ENCODE peak calls at places on chromosomes 7 and 10, in seven cellular contexts. K, Y, R, T, A, U and Z are unnamed samples.

GRCh38 chr10:98424308-98425254 is 9.6 kb upstream of the PYROXD2 start:
- DNase-seq in K (no peak), U (no peak), T (peak), A (peak), R (peak), Y (no peak), Z (no peak)

GRCh38 chr10:114735946-114736345 is 77.9 kb upstream of the ABLIM1 start:
- DNase-seq in K (no peak), U (no peak), A (no peak), R (no peak), T (no peak), Y (no peak), Z (no peak)

GRCh38 chr10:24465124-24465874 is 256.4 kb downstream of the KIAA1217 start:
- DNase-seq in Y (no peak), U (peak), R (no peak), A (no peak), T (no peak), K (no peak), Z (no peak)

GRCh38 chr7:135159359-135160087 is 11.0 kb downstream of the CYREN start:
- DNase-seq in R (no peak), K (no peak), Y (no peak), T (no peak), U (no peak), A (no peak), Z (no peak)

GRCh38 chr7:96649981-96650380 is 59.7 kb downstream of the SEM1 start:
- DNase-seq in R (no peak), K (no peak), A (no peak), U (no peak), Y (no peak), T (no peak), Z (no peak)

GRCh38 chr7:67738-68395 is 124.5 kb upstream of the FAM20C start:
- DNase-seq in T (no peak), Y (peak), K (peak), R (peak), A (peak), U (no peak), Z (peak)

GRCh38 chr10:120422459-120422858 is 34.6 kb upstream of the PLPP4 start:
- DNase-seq in A (no peak), T (no peak), Y (no peak), K (no peak), R (no peak), U (no peak), Z (no peak)

GRCh38 chr7:151057038-151057736 is 510 bp downstream of the CDK5 start:
- DNase-seq in R (no peak), Y (no peak), T (no peak), K (no peak), U (no peak), A (no peak), Z (no peak)

GRCh38 chr7:17633099-17633498 is 307.2 kb downstream of the SNX13 start:
- DNase-seq in R (no peak), U (no peak), A (no peak), Y (no peak), K (no peak), T (no peak), Z (no peak)

GRCh38 chr10:33229944-33230267 is 104.6 kb downstream of the NRP1 start:
- DNase-seq in T (no peak), R (no peak), Y (no peak), A (no peak), K (no peak), U (no peak), Z (no peak)

GRCh38 chr10:3361640-3362039 is 189.1 kb upstream of the PITRM1 start:
- DNase-seq in Y (no peak), R (no peak), T (no peak), K (no peak), A (no peak), U (no peak), Z (no peak)

GRCh38 chr10:116169782-116170181 is 103.2 kb downstream of the GFRA1 start:
- DNase-seq in R (no peak), U (no peak), T (no peak), A (no peak), K (no peak), Y (no peak), Z (no peak)

GRCh38 chr7:46071076-46071475 is 150.0 kb upstream of the IGFBP3 start:
- DNase-seq in T (no peak), U (no peak), Y (no peak), K (no peak), R (no peak), A (no peak), Z (no peak)

GRCh38 chr7:77245015-77245755 is 45.6 kb upstream of the FGL2 start:
- DNase-seq in U (no peak), Y (no peak), K (no peak), A (no peak), R (no peak), T (no peak), Z (peak)

GRCh38 chr7:42283553-42283952 is 46.5 kb upstream of the GLI3 start:
- DNase-seq in R (no peak), A (no peak), T (no peak), Y (no peak), U (no peak), K (no peak), Z (no peak)

GRCh38 chr7:130381468-130382312 is 1.4 kb downstream of the CPA1 start:
- DNase-seq in A (peak), K (no peak), Y (no peak), T (no peak), R (peak), U (no peak), Z (no peak)

GRCh38 chr10:92567952-92568600 is 5.8 kb downstream of the IDE start:
- DNase-seq in R (no peak), K (peak), Y (no peak), T (no peak), A (no peak), U (no peak), Z (no peak)

GRCh38 chr7:78171398-78171797 is 372.8 kb downstream of the PHTF2 start:
- DNase-seq in A (no peak), T (no peak), U (no peak), Y (no peak), R (no peak), K (no peak), Z (no peak)

GRCh38 chr7:50869108-50869716 is 86.5 kb upstream of the GRB10 start:
- DNase-seq in R (no peak), A (no peak), Y (no peak), K (no peak), U (no peak), T (no peak), Z (no peak)

GRCh38 chr10:91672021-91672608 is 39.2 kb upstream of the PPP1R3C start:
- DNase-seq in U (no peak), T (no peak), R (peak), A (no peak), K (peak), Y (no peak), Z (no peak)

GRCh38 chr10:73310475-73310874 is 48.2 kb downstream of the CFAP70 start:
- DNase-seq in T (no peak), Y (no peak), K (no peak), R (no peak), U (no peak), A (no peak), Z (no peak)

GRCh38 chr7:159031135-159031701 is 113.4 kb downstream of the VIPR2 start:
- DNase-seq in R (peak), U (no peak), K (peak), A (peak), T (peak), Y (peak), Z (peak)

GRCh38 chr7:112212516-112213036 is 6.1 kb downstream of the ZNF277 start:
- DNase-seq in A (no peak), K (no peak), U (no peak), R (no peak), Y (no peak), T (no peak), Z (no peak)

GRCh38 chr7:156558198-156558597 is 82.4 kb upstream of the RNF32 start:
- DNase-seq in K (no peak), A (no peak), Y (no peak), U (no peak), R (no peak), T (peak), Z (no peak)

GRCh38 chr10:57884965-57885617 is 382.6 kb downstream of the IPMK start:
- DNase-seq in A (no peak), T (no peak), R (no peak), K (no peak), U (no peak), Y (no peak), Z (no peak)

GRCh38 chr10:26627320-26627719 is 70.2 kb upstream of the PDSS1 start:
- DNase-seq in K (no peak), A (no peak), Y (no peak), R (peak), T (no peak), U (no peak), Z (no peak)

GRCh38 chr7:150368884-150369739 is 490 bp downstream of the REPIN1 start:
- DNase-seq in U (peak), K (peak), T (peak), R (peak), A (peak), Y (peak), Z (peak)

GRCh38 chr7:114481995-114482394 is 67.4 kb downstream of the FOXP2 start:
- DNase-seq in Y (no peak), R (no peak), A (no peak), T (no peak), U (no peak), K (no peak), Z (no peak)

GRCh38 chr10:123944661-123945060 is 53.1 kb upstream of the CPXM2 start:
- DNase-seq in T (no peak), K (no peak), R (no peak), Y (no peak), A (no peak), U (no peak), Z (no peak)

GRCh38 chr7:17299477-17299991 is 1.1 kb downstream of the AHR start:
- DNase-seq in T (no peak), Y (no peak), A (no peak), K (no peak), U (peak), R (peak), Z (no peak)

GRCh38 chr10:88186335-88186734 is 322.9 kb downstream of the PTEN start:
- DNase-seq in R (no peak), U (no peak), K (no peak), Y (no peak), T (no peak), A (no peak), Z (no peak)

GRCh38 chr10:72328045-72328828 is 26.5 kb downstream of the DNAJB12 start:
- DNase-seq in U (peak), Y (peak), R (peak), K (peak), T (peak), A (peak), Z (no peak)

GRCh38 chr7:2980406-2981102 is 63.1 kb downstream of the CARD11 start:
- DNase-seq in T (no peak), K (no peak), U (no peak), Y (peak), A (no peak), R (no peak), Z (no peak)

GRCh38 chr10:80333985-80334384 is 22.6 kb downstream of the DYDC1 start:
- DNase-seq in Y (no peak), R (no peak), T (no peak), A (no peak), K (no peak), U (no peak), Z (no peak)

GRCh38 chr10:77081411-77082010 is 556.1 kb downstream of the KCNMA1 start:
- DNase-seq in A (no peak), Y (no peak), T (no peak), R (peak), U (no peak), K (no peak), Z (no peak)

DNA sequence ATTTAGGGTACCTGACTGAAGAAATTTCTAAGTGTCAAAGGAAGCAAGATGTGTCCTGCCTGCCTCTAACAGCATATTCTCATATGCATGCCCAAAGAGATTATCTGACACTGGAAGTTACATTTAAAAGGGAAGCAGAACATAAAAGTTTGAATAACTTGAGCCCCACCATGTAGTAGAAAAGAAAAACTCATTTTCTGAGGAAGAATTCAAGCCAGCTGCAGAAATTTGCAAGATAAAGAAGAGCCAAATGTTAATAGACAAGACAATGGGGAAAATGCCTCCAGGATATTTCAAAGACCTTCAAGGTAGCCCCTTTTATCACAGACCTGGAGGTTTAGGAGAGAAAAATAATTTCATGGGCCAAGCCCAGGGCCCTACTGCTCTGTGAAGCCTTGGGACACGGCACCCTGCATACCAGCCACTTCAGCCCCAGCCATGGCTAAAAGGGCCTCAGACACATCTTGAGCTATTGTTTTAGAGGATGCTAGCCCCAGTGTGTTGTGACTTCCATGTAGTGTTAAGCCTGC is 18.4 kb upstream of the AKR1C1 start:
- DNase-seq in K (no peak), T (no peak), Y (no peak), R (no peak), U (no peak), A (no peak), Z (no peak)
- H3K27ac ChIP-seq in K (no peak), T (no peak), Y (no peak), R (no peak), U (no peak), A (no peak), Z (peak)

DNA sequence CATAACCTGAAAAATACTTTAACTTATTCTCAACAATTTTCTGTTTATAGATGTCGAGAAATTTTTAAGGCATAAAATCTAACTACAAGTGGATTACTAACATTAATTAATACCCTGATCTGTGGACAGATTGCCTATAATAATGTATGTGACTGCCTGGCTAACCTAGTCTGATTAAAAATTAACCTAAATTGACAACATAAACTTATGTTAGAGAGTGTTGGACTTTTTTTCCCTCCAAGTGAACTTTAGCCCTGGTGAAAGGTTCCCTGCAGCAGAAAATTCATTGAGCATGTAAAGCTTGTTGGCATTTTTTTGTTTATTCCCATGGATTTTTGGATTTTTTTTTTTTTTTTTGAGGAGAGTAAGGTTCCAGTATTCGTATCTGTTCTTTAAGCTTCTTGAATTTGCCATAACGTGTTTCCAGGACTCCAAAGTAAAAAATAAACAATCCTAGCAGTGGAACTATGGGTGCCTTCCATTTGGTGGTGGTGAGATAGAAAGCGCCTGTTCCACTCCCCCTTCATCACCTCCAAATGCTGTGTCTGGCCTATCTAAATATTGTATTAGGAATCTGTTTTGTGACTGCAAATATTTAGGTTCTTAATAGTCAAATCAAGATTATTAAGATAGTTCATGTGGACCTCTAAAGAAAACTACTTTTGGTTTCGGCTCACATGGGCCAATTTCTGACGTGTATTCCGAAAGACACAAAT is 36.1 kb downstream of the NET1 start:
- DNase-seq in Y (no peak), K (no peak), U (no peak), R (no peak), T (no peak), A (no peak), Z (no peak)
- H3K27ac ChIP-seq in Y (peak), K (no peak), U (peak), R (no peak), T (peak), A (no peak), Z (no peak)

GRCh38 chr10:14271621-14272020 is 59.1 kb downstream of the FRMD4A start:
- DNase-seq in A (no peak), T (no peak), Y (no peak), R (no peak), K (no peak), U (no peak), Z (no peak)

GRCh38 chr10:14276200-14276599 is 54.5 kb downstream of the FRMD4A start:
- DNase-seq in A (no peak), T (no peak), R (no peak), U (no peak), Y (no peak), K (no peak), Z (no peak)
- H3K27ac ChIP-seq in A (no peak), T (no peak), R (no peak), U (no peak), Y (no peak), K (no peak), Z (no peak)

DNA sequence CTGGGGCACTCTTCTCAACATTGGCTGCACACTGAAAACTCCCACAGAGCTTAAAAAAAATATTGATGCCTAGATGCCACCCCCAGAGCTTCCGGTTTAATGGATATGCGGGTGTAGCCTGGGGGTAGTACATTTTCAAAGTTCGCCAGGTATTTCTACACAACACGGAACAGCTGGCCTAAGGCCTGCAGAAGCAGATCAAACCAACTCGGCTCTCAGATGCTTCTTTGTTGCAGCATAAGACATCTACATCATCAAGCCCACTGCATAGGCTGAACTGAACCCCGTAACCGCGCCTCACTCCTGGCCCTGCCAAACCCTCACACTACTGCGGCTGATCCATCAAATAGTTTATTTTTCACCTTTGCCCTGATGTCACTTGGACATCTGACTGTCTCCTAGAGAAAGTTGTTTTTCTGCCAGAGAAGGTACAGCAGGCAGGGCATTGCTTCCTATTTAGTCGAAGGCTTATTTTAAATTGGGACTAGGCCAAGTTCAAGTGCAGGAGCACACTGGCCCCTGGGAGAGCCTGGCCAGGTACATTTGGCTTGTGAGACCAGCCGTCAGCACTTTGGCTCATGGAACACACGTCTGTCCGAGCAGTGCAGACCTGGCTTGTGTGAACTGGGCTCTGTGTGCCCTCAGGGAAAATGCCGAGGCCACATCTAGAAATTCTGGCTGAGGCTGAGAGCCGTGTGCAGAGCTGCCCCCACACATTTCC is 113.3 kb downstream of the TACC2 start:
- DNase-seq in A (no peak), K (no peak), Y (no peak), T (no peak), R (no peak), U (no peak), Z (no peak)
- H3K27ac ChIP-seq in A (no peak), K (no peak), Y (no peak), T (peak), R (no peak), U (peak), Z (no peak)

GRCh38 chr10:17838080-17838634 is 29.0 kb downstream of the MRC1 start:
- DNase-seq in K (no peak), U (no peak), Y (no peak), T (no peak), R (no peak), A (no peak), Z (no peak)
- H3K27ac ChIP-seq in K (no peak), U (no peak), Y (no peak), T (no peak), R (no peak), A (no peak), Z (no peak)

DNA sequence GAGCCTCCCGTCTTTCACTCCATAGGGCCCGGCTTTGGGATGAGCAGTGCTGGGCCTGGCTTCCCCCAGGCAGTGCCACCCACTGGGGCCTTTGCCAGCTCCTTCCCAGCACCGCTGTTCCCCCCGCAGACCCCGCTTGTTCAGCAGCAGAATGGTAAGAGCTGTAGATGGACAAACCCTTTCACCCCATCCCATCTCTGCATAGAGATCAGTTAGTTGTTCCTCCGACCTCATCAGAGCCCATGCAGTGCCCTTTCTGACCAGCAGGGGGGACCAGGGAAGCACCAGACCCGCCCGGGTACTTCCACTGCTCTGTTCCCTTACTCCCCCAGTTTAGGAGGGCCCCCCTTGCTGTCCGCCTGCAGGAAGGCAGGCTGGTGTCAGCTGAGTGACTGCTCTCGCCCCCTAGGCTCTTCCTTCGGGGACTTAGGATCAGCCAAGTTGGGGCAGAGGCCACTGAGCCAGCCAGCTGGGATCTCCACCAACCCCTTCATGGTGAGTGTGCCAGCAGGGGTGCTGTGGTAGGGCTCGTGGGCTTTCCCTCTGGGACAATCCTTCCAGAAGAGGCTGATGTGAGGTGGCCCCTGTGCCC is 9.8 kb downstream of the SAP25 start:
- DNase-seq in R (peak), Y (peak), T (peak), U (peak), A (peak), K (peak), Z (peak)
- H3K27ac ChIP-seq in R (no peak), Y (no peak), T (no peak), U (no peak), A (no peak), K (no peak), Z (no peak)

DNA sequence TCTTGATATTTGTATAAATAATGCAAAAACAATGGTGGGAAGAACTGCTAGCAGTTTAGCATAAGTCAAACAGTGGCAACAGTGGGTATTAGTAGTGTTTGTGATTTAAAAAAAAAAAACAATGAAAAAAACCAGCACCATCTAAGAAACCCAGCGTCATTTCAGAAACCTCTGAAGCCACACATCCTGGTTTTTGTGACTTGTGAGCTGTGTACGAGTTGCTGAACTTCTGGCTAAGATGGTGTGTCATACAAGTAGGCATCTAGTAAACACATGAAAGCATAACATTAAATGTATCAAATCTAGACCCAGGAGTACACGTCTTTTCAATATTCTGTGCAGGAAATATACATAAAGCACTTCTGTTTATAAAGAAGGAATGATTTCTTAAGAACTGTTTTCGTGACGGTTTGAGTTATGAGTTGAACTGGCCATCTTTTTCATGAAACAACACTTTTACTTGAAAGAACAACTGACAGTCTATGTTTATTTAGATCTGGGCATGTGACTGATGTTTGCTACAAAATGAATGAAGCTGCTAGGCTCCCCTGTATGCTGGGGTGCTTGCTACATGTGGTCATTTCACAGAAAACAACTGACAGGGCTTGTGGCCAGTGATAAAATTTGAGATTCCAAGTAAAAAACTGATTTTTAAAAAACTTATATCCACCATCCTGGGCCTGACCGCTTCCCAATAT is 143.5 kb downstream of the PIP4K2A start:
- DNase-seq in K (no peak), T (no peak), Y (no peak), R (no peak), U (no peak), A (no peak), Z (no peak)
- H3K27ac ChIP-seq in K (no peak), T (no peak), Y (no peak), R (no peak), U (no peak), A (no peak), Z (no peak)

GRCh38 chr7:98238976-98239375 is 13.1 kb downstream of the TECPR1 start:
- DNase-seq in Y (no peak), T (no peak), U (no peak), A (no peak), K (no peak), R (no peak), Z (no peak)
- H3K27ac ChIP-seq in Y (no peak), T (no peak), U (no peak), A (no peak), K (no peak), R (no peak), Z (no peak)